ENCODE peak calls at places on chromosomes 3 and 15, in five cellular contexts. M is upper lobe of left lung; T is naive thymus-derived CD4-positive, alpha-beta T cell; Y is endodermal cell; X is fibroblast of lung. Z is an unnamed sample.

GRCh38 chr3:42114130-42114529 is 23.0 kb downstream of the TRAK1 start:
- DNase-seq in M (no peak), T (no peak), Y (no peak), X (no peak), Z (no peak)

GRCh38 chr3:154829979-154830378 is 250.1 kb upstream of the MME start:
- DNase-seq in M (no peak), T (no peak), Y (no peak), X (no peak), Z (no peak)

GRCh38 chr15:44038801-44039200 is 156.3 kb downstream of the FRMD5 start:
- DNase-seq in M (no peak), T (no peak), Y (peak), X (peak), Z (no peak)

GRCh38 chr3:5754602-5755001 is 567.1 kb downstream of the EDEM1 start:
- DNase-seq in M (no peak), T (no peak), Y (no peak), X (no peak), Z (no peak)

GRCh38 chr3:156516284-156516683 is 38.6 kb downstream of the SSR3 start:
- DNase-seq in M (no peak), T (no peak), Y (no peak), X (no peak), Z (no peak)

GRCh38 chr15:68259883-68260282 is 17.7 kb upstream of the FEM1B start:
- DNase-seq in M (no peak), T (no peak), Y (no peak), X (no peak), Z (no peak)

GRCh38 chr15:93152951-93153350 is 63.9 kb upstream of the RGMA start:
- DNase-seq in M (no peak), T (no peak), Y (no peak), X (peak), Z (no peak)

GRCh38 chr3:100744671-100745070 is 35.4 kb downstream of the TFG start:
- DNase-seq in M (no peak), T (no peak), Y (no peak), X (no peak), Z (no peak)

GRCh38 chr15:90665288-90666134 is 51.6 kb upstream of the BLM start:
- DNase-seq in M (peak), T (peak), Y (no peak), X (peak), Z (peak)

GRCh38 chr3:46979958-46980497 is 562 bp downstream of the NBEAL2 start:
- DNase-seq in M (no peak), T (no peak), Y (peak), X (no peak), Z (no peak)

GRCh38 chr3:113218011-113218678 is 6.8 kb downstream of the BOC start:
- DNase-seq in M (no peak), T (no peak), Y (no peak), X (no peak), Z (no peak)

GRCh38 chr3:46536758-46537157 is 29.3 kb downstream of the LRRC2 start:
- DNase-seq in M (no peak), T (no peak), Y (no peak), X (no peak), Z (no peak)

GRCh38 chr3:38649500-38650247 is at the start of gene SCN5A:
- DNase-seq in M (peak), T (peak), Y (peak), X (no peak), Z (peak)

GRCh38 chr15:35351059-35351458 is 194.9 kb downstream of the DPH6 start:
- DNase-seq in M (no peak), T (no peak), Y (no peak), X (no peak), Z (no peak)

GRCh38 chr3:3772920-3773319 is 26.3 kb upstream of the LRRN1 start:
- DNase-seq in M (no peak), T (no peak), Y (no peak), X (no peak), Z (no peak)

GRCh38 chr3:72744330-72744729 is 103.9 kb downstream of the SHQ1 start:
- DNase-seq in M (no peak), T (no peak), Y (peak), X (no peak), Z (no peak)

GRCh38 chr15:44033894-44034293 is 161.2 kb downstream of the FRMD5 start:
- DNase-seq in M (no peak), T (no peak), Y (no peak), X (peak), Z (no peak)

GRCh38 chr3:147421184-147421912 is 12.2 kb downstream of the ZIC1 start:
- DNase-seq in M (peak), T (no peak), Y (peak), X (no peak), Z (no peak)

GRCh38 chr3:110774496-110775265 is 296.9 kb upstream of the NECTIN3 start:
- DNase-seq in M (no peak), T (no peak), Y (no peak), X (peak), Z (no peak)

GRCh38 chr3:133393204-133393603 is 6.7 kb upstream of the BFSP2 start:
- DNase-seq in M (no peak), T (no peak), Y (peak), X (no peak), Z (no peak)

GRCh38 chr3:37115451-37115850 is 58.9 kb downstream of the LRRFIP2 start:
- DNase-seq in M (no peak), T (no peak), Y (no peak), X (peak), Z (no peak)

GRCh38 chr3:69452295-69452694 is 66.4 kb upstream of the FRMD4B start:
- DNase-seq in M (no peak), T (no peak), Y (no peak), X (no peak), Z (no peak)

GRCh38 chr3:81214626-81215025 is 546.8 kb downstream of the GBE1 start:
- DNase-seq in M (no peak), T (no peak), Y (no peak), X (peak), Z (no peak)

GRCh38 chr3:127484601-127485388 is 105.7 kb downstream of the TPRA1 start:
- DNase-seq in M (no peak), T (no peak), Y (peak), X (peak), Z (no peak)

GRCh38 chr15:85477061-85477460 is 96.7 kb downstream of the AKAP13 start:
- DNase-seq in M (no peak), T (no peak), Y (no peak), X (no peak), Z (no peak)

GRCh38 chr3:14301558-14301957 is 100.8 kb upstream of the SLC6A6 start:
- DNase-seq in M (no peak), T (no peak), Y (no peak), X (no peak), Z (no peak)

GRCh38 chr15:74537736-74538135 is 3.3 kb upstream of the ARID3B start:
- DNase-seq in M (no peak), T (no peak), Y (no peak), X (no peak), Z (no peak)

GRCh38 chr15:74542192-74543042 is 1.4 kb downstream of the ARID3B start:
- DNase-seq in M (no peak), T (no peak), Y (no peak), X (no peak), Z (no peak)

GRCh38 chr15:74540761-74541493 is at the start of gene ARID3B:
- DNase-seq in M (peak), T (peak), Y (peak), X (peak), Z (peak)

GRCh38 chr15:74541494-74542191 is 623 bp downstream of the ARID3B start:
- DNase-seq in M (no peak), T (peak), Y (peak), X (peak), Z (peak)

GRCh38 chr15:74540135-74540760 is 772 bp upstream of the ARID3B start:
- DNase-seq in M (no peak), T (no peak), Y (peak), X (peak), Z (peak)
- H3K4me3 ChIP-seq in M (peak), T (peak), Y (peak), X (peak), Z (peak)

GRCh38 chr15:56019060-56019793 is 25.8 kb upstream of the NEDD4 start:
- DNase-seq in M (no peak), T (no peak), Y (no peak), X (peak), Z (no peak)
- H3K4me3 ChIP-seq in M (no peak), T (no peak), Y (no peak), X (no peak), Z (no peak)

GRCh38 chr3:98550833-98551232 is 19.1 kb downstream of the GPR15 start:
- DNase-seq in M (no peak), T (no peak), Y (no peak), X (no peak), Z (no peak)

GRCh38 chr3:98548544-98548943 is 16.8 kb downstream of the GPR15 start:
- DNase-seq in M (no peak), T (no peak), Y (no peak), X (no peak), Z (no peak)

GRCh38 chr3:98541695-98542094 is 9.9 kb downstream of the GPR15 start:
- DNase-seq in M (no peak), T (no peak), Y (no peak), X (no peak), Z (no peak)

GRCh38 chr3:98542623-98543022 is 10.8 kb downstream of the GPR15 start:
- DNase-seq in M (no peak), T (no peak), Y (no peak), X (no peak), Z (no peak)

DNA sequence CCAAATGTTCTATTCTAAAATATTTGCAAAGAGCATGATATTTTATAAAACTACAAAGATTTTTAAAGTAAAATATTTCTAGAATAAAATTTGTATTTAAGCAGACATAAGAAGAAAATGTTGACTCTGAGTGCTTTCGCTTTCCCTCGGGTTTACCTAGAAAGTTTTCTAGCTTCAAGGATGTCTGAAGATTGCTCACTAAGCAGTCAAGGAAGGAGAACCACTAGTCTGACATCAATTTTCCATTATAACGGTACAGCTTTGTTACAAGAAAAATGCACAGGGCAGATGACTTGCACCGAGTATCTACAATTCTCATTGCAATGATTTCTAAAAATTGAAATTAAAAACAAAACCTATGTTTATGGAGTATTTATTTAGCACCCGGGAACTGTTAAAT is 14.2 kb downstream of the GPR15 start:
- DNase-seq in M (no peak), T (no peak), Y (no peak), X (no peak), Z (no peak)
- H3K4me3 ChIP-seq in M (no peak), T (no peak), Y (no peak), X (no peak), Z (peak)

GRCh38 chr3:129027544-129027880 is 26.4 kb downstream of the EFCC1 start:
- DNase-seq in M (no peak), T (no peak), Y (no peak), X (no peak), Z (no peak)
- H3K4me3 ChIP-seq in M (peak), T (peak), Y (no peak), X (no peak), Z (peak)

DNA sequence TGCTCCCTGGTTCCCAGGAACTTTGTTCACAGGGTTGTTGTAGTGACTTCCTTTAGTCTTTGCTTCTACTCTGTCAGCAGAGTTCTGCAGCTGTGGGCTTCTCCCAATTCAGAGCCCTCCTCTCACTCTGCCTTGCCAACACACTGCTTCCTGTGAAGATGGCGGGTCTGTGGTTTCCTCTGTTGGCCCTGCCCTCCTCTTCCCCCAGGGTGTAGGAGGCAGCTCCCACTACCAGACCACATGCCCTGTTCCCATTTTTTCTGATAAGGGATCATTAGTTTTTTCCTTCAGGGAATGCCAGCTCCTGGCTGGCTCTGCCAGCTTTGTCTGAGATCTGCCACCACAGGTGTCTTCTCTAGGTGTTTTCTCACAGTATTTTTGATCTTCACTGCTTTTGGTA is 12.7 kb downstream of the SPSB4 start:
- DNase-seq in M (no peak), T (no peak), Y (peak), X (no peak), Z (no peak)
- H3K4me3 ChIP-seq in M (no peak), T (no peak), Y (no peak), X (no peak), Z (no peak)

Z was measured in GM06990.